ENCODE peak calls at places on chromosome 7, in seven cellular contexts. C is cardiac fibroblast, M is germinal center, B is left ventricle myocardium inferior, Q is WTC11, G is KBM-7, V is NCI-H187. F is an unnamed sample.

GRCh38 chr7:155947051-155947450 is 134.8 kb upstream of the SHH start:
- DNase-seq in V (no peak), G (no peak), Q (no peak), M (no peak), C (peak; percentile 23), B (no peak), F (no peak)

GRCh38 chr7:127940365-127941160 is 90.7 kb downstream of the LRRC4 start:
- DNase-seq in Q (no peak), G (no peak), V (no peak), B (no peak), C (no peak), M (no peak), F (no peak)

GRCh38 chr7:156111-157007 is 36.0 kb upstream of the FAM20C start:
- DNase-seq in V (no peak), Q (no peak), M (no peak), G (no peak), C (no peak), B (no peak), F (no peak)

GRCh38 chr7:13279854-13280435 is 592.5 kb downstream of the ARL4A start:
- DNase-seq in G (peak; percentile 35), C (peak; percentile 63), Q (no peak), M (no peak), B (no peak), V (no peak), F (no peak)

GRCh38 chr7:123612024-123612423 is 10.4 kb downstream of the ASB15 start:
- DNase-seq in V (no peak), B (no peak), M (no peak), G (no peak), Q (no peak), C (no peak), F (no peak)

GRCh38 chr7:64893401-64893800 is 9.7 kb upstream of the ZNF273 start:
- DNase-seq in B (no peak), M (no peak), Q (no peak), V (no peak), C (no peak), G (no peak), F (no peak)

GRCh38 chr7:75531359-75531821 is 39.3 kb downstream of the SPDYE5 start:
- DNase-seq in Q (peak; percentile 18), M (no peak), G (no peak), C (no peak), B (no peak), V (no peak), F (no peak)

GRCh38 chr7:5425507-5426225 is 2.0 kb upstream of the TNRC18 start:
- DNase-seq in M (no peak), Q (peak; percentile 59), G (peak; percentile 88), V (peak; percentile 51), C (peak; percentile 91), B (peak; percentile 71), F (peak; percentile 71)

GRCh38 chr7:152617056-152617455 is 58.9 kb downstream of the XRCC2 start:
- DNase-seq in V (no peak), C (no peak), Q (no peak), M (no peak), G (peak; percentile 34), B (no peak), F (no peak)